ENCODE peak calls at places on chromosomes 3 and 15, in eight cellular contexts. G, C, Y, N, R, O, A and T are unnamed samples.

GRCh38 chr3:157865449-157865862 is 240.8 kb downstream of the SHOX2 start:
- DNase-seq in G (no peak), C (no peak), Y (peak; percentile 13), N (peak; percentile 53), R (no peak), O (peak; percentile 8), A (peak; percentile 48), T (no peak)

GRCh38 chr3:10366681-10367101 is 45.8 kb upstream of the SEC13 start:
- DNase-seq in G (no peak), C (peak; percentile 36), Y (peak; percentile 85), N (no peak), R (peak; percentile 83), O (peak; percentile 92), A (no peak), T (peak; percentile 53)

GRCh38 chr3:151864423-151865101 is 8.9 kb upstream of the SUCNR1 start:
- DNase-seq in G (no peak), C (peak; percentile 82), Y (peak; percentile 55), N (no peak), R (peak; percentile 66), O (peak; percentile 62), A (no peak), T (no peak)

GRCh38 chr3:73255609-73256029 is 194.2 kb downstream of the EBLN2 start:
- DNase-seq in G (no peak), C (no peak), Y (peak; percentile 49), N (no peak), R (peak; percentile 3), O (peak; percentile 94), A (no peak), T (no peak)

GRCh38 chr3:97831140-97831539 is 9.3 kb downstream of the CRYBG3 start:
- DNase-seq in G (no peak), C (no peak), Y (no peak), N (no peak), R (no peak), O (no peak), A (no peak), T (no peak)

GRCh38 chr15:41950127-41950483 is 22.3 kb downstream of the EHD4 start:
- DNase-seq in G (no peak), C (no peak), Y (no peak), N (no peak), R (no peak), O (no peak), A (no peak), T (no peak)

GRCh38 chr3:99938270-99938955 is 120.8 kb downstream of the CMSS1 start:
- DNase-seq in G (no peak), C (no peak), Y (no peak), N (peak; percentile 37), R (no peak), O (no peak), A (no peak), T (no peak)

GRCh38 chr15:93703092-93703785 is 528.1 kb upstream of the MCTP2 start:
- DNase-seq in G (no peak), C (no peak), Y (peak; percentile 25), N (no peak), R (no peak), O (peak; percentile 46), A (no peak), T (no peak)

GRCh38 chr15:94352940-94353820 is 121.8 kb downstream of the MCTP2 start:
- DNase-seq in G (no peak), C (no peak), Y (no peak), N (no peak), R (no peak), O (no peak), A (no peak), T (no peak)

GRCh38 chr3:141338881-141339280 is 29.4 kb upstream of the ZBTB38 start:
- DNase-seq in G (no peak), C (no peak), Y (no peak), N (no peak), R (no peak), O (no peak), A (no peak), T (no peak)

DNA sequence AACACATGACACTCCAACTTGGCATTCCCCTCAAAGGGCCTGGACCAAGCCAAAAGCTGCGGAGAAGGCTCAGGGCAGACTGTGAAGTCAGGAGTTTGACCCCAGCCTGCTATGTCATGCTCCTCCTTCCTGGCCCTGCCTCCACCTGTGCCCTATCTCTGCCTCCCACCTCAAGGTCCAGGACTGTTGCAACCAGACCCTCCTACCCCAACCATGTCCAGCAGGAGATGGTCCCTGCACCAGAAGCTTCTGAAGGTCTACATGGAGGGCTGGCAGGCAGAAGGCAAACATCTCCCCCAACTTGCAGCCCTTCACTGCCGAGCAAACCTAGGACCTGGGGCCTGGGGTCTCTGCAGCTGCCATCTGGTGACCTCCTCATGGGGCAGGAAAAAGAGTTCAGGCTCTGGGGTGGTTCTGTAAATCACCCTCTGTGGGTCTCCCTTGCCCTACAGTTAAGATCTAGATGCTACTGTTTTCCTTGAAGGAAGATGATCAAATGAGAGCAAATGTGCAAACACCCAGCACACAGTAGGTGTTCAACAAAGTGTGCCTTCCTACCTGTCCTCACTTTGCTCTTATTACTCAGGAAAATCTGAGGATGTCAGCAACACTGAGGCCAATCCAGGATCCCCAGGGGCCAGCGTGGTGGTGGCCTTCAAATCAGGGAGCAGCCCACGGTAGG is 11.5 kb upstream of the CSK start:
- DNase-seq in G (no peak), C (no peak), Y (no peak), N (no peak), R (no peak), O (no peak), A (no peak), T (no peak)
- TF ChIP-seq CTCF in G (no peak), C (no peak), Y (no peak), N (no peak), R (no peak), O (no peak), A (no peak), T (no peak)

GRCh38 chr3:156311431-156311830 is 191.1 kb downstream of the KCNAB1 start:
- DNase-seq in G (no peak), C (no peak), Y (no peak), N (no peak), R (no peak), O (no peak), A (no peak), T (no peak)

GRCh38 chr3:156317457-156317856 is 197.1 kb downstream of the KCNAB1 start:
- DNase-seq in G (no peak), C (peak; percentile 57), Y (peak; percentile 80), N (no peak), R (no peak), O (peak; percentile 70), A (no peak), T (no peak)

GRCh38 chr3:156307704-156308103 is 187.3 kb downstream of the KCNAB1 start:
- DNase-seq in G (peak; percentile 48), C (no peak), Y (peak; percentile 35), N (no peak), R (peak; percentile 54), O (peak; percentile 68), A (no peak), T (no peak)

GRCh38 chr3:156311930-156312329 is 191.6 kb downstream of the KCNAB1 start:
- DNase-seq in G (no peak), C (no peak), Y (no peak), N (no peak), R (no peak), O (no peak), A (no peak), T (no peak)
- TF ChIP-seq CTCF in G (no peak), C (no peak), Y (no peak), N (no peak), R (no peak), O (no peak), A (no peak), T (no peak)

DNA sequence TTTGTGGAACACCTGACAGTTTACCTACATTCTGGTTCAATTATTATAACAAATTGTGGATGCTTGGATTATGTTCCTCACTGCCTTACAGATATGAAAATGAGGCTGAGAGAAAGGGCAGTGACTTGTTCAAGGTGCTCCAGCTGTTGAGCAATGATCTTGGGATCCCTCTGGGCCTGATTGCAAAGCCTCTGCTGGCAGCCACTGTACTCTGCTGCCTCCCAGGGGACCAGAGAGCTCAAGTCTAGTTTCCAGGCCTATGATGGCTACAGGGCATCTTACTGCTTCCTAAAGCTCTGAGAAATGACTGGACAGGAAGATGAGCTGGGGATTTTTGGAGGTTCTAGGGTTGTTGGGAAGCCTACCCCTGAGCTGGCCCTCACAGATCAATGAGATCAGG is 2.3 kb upstream of the SHC4 start:
- DNase-seq in G (no peak), C (no peak), Y (peak; percentile 42), N (peak; percentile 56), R (no peak), O (peak; percentile 86), A (no peak), T (no peak)
- TF ChIP-seq CTCF in G (no peak), C (peak; percentile 35), Y (peak; percentile 14), N (peak; percentile 29), R (no peak), O (peak; percentile 95), A (no peak), T (peak; percentile 42)

DNA sequence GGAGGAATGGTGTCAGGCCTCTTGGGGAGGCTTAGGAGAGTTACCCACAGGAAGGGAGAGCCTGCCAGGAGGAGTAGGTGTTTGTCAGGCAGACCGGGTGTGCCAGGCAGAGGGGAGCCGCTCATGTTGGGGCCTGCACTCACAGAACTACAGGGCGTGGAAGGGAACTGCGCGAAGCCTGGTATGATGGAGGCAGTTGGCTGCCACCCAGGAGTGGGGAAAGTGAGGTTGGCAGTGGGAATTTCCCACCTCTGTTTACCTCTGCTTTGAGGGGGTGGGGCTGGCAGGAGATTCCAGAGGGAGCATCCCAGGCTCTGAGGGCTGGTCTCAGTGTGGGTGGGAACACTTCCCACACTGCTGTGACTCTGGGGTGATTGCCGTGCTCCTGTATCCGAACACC is 99.9 kb downstream of the SLCO3A1 start:
- DNase-seq in G (peak; percentile 74), C (no peak), Y (peak; percentile 90), N (no peak), R (no peak), O (peak; percentile 99), A (no peak), T (no peak)
- TF ChIP-seq CTCF in G (no peak), C (no peak), Y (no peak), N (no peak), R (no peak), O (peak; percentile 9), A (no peak), T (no peak)

GRCh38 chr3:71051259-71051595 is 532.3 kb downstream of the FOXP1 start:
- DNase-seq in G (no peak), C (no peak), Y (no peak), N (no peak), R (no peak), O (no peak), A (no peak), T (no peak)
- TF ChIP-seq CTCF in G (no peak), C (no peak), Y (no peak), N (no peak), R (no peak), O (no peak), A (no peak), T (no peak)